ENCODE peak calls at places on chromosomes 11 and 22, in seven cellular contexts. P, M, I, E, H, J and X are unnamed samples.

GRCh38 chr11:64007160-64007628 is 21.0 kb downstream of the OTUB1 start:
- DNase-seq in M (no peak), I (no peak), E (no peak), J (no peak), P (no peak), H (no peak), X (peak; percentile 52)

GRCh38 chr11:126358763-126359160 is 3.3 kb downstream of the ST3GAL4 start:
- DNase-seq in J (peak; percentile 47), H (no peak), I (peak; percentile 40), E (no peak), M (no peak), P (no peak), X (no peak)

GRCh38 chr22:43743131-43743530 is 69.0 kb downstream of the EFCAB6 start:
- DNase-seq in E (no peak), I (no peak), H (no peak), J (no peak), P (no peak), M (no peak), X (peak; percentile 19)

GRCh38 chr11:117734596-117734995 is 62.4 kb downstream of the DSCAML1 start:
- DNase-seq in E (no peak), H (no peak), I (no peak), J (peak; percentile 34), P (no peak), M (no peak), X (peak; percentile 62)

GRCh38 chr11:16612801-16613400 is 125.5 kb upstream of the C11orf58 start:
- DNase-seq in P (no peak), J (no peak), H (no peak), I (no peak), E (no peak), M (no peak), X (peak; percentile 42)

GRCh38 chr22:36330127-36330526 is 57.6 kb downstream of the MYH9 start:
- DNase-seq in E (no peak), P (no peak), M (no peak), J (no peak), I (no peak), H (no peak), X (no peak)

GRCh38 chr11:128341280-128341679 is 246.1 kb downstream of the ETS1 start:
- DNase-seq in P (no peak), J (no peak), H (peak; percentile 89), E (no peak), I (no peak), M (no peak), X (no peak)

GRCh38 chr11:68498313-68498712 is 37.8 kb downstream of the PPP6R3 start:
- DNase-seq in H (no peak), E (no peak), I (no peak), J (no peak), P (no peak), M (no peak), X (no peak)

GRCh38 chr22:42202669-42203068 is 67.8 kb downstream of the TCF20 start:
- DNase-seq in E (no peak), J (no peak), H (peak; percentile 43), I (no peak), M (no peak), P (no peak), X (no peak)

GRCh38 chr11:30852645-30853044 is 266.5 kb upstream of the MPPED2 start:
- DNase-seq in I (no peak), H (no peak), P (no peak), J (no peak), M (no peak), E (no peak), X (no peak)

GRCh38 chr22:36010090-36010489 is 18.5 kb downstream of the RBFOX2 start:
- DNase-seq in I (no peak), E (peak; percentile 68), M (no peak), H (no peak), P (no peak), J (no peak), X (no peak)

GRCh38 chr11:76659672-76660532 is 10.6 kb downstream of the LRRC32 start:
- DNase-seq in J (peak; percentile 60), M (no peak), E (no peak), H (no peak), P (peak; percentile 24), I (peak; percentile 51), X (no peak)

GRCh38 chr11:127074151-127074761 is 73.7 kb upstream of the KIRREL3 start:
- DNase-seq in M (no peak), I (no peak), P (no peak), J (no peak), E (peak; percentile 25), H (no peak), X (peak; percentile 49)

GRCh38 chr11:18720086-18720810 is 5.7 kb downstream of the IGSF22 start:
- DNase-seq in J (no peak), I (no peak), M (no peak), H (no peak), E (no peak), P (no peak), X (no peak)

GRCh38 chr11:104163100-104164027 is 583 bp downstream of the PDGFD start:
- DNase-seq in J (no peak), M (no peak), E (peak; percentile 49), P (peak; percentile 54), I (no peak), H (no peak), X (no peak)

GRCh38 chr11:75350743-75351540 is 519 bp downstream of the ARRB1 start:
- DNase-seq in I (peak; percentile 91), M (no peak), J (peak; percentile 84), E (peak; percentile 73), P (peak; percentile 64), H (peak; percentile 54), X (peak; percentile 62)

GRCh38 chr11:38446336-38446735 is 1848.3 kb upstream of the RAG2 start:
- DNase-seq in H (no peak), J (no peak), I (no peak), E (no peak), M (no peak), P (no peak), X (no peak)

GRCh38 chr11:79437274-79437980 is 3.4 kb downstream of the TENM4 start:
- DNase-seq in E (peak; percentile 54), H (no peak), J (peak; percentile 77), P (peak; percentile 82), M (no peak), I (peak; percentile 86), X (peak; percentile 55)

GRCh38 chr22:22822106-22822505 is 65.5 kb upstream of the IGLL5 start:
- DNase-seq in M (no peak), I (no peak), H (no peak), J (no peak), P (no peak), E (no peak), X (no peak)

GRCh38 chr22:39493759-39494158 is 8.3 kb upstream of the MIEF1 start:
- DNase-seq in E (no peak), I (no peak), J (no peak), H (no peak), M (no peak), P (no peak), X (no peak)
- H3K36me3 ChIP-seq in E (no peaks in the 10 kb centered on the region), I (no peaks in the 10 kb centered on the region), J (no peaks in the 10 kb centered on the region), H (no peaks in the 10 kb centered on the region), M (no peaks in the 10 kb centered on the region), P (no peaks in the 10 kb centered on the region), X (no peaks in the 10 kb centered on the region)

GRCh38 chr11:1515082-1516060 is 28.8 kb upstream of the MOB2 start:
- DNase-seq in I (peak; percentile 88), E (peak; percentile 68), M (peak; percentile 6), P (peak; percentile 87), H (peak; percentile 55), J (peak; percentile 90), X (peak; percentile 73)

GRCh38 chr11:1511937-1512496 is 25.4 kb upstream of the MOB2 start:
- DNase-seq in J (no peak), I (no peak), E (no peak), M (no peak), H (no peak), P (no peak), X (no peak)

GRCh38 chr11:1516273-1517067 is 29.9 kb upstream of the MOB2 start:
- DNase-seq in H (peak; percentile 6), J (no peak), P (no peak), E (no peak), I (no peak), M (no peak), X (no peak)

GRCh38 chr11:1513326-1514296 is 27.0 kb upstream of the MOB2 start:
- DNase-seq in J (no peak), I (no peak), E (no peak), H (no peak), P (no peak), M (no peak), X (no peak)

GRCh38 chr11:1514349-1515061 is 27.9 kb upstream of the MOB2 start:
- DNase-seq in I (peak; percentile 84), M (no peak), P (no peak), E (no peak), J (no peak), H (no peak), X (no peak)
- H3K36me3 ChIP-seq in I (no peaks in the 10 kb centered on the region), M (no peaks in the 10 kb centered on the region), P (no peaks in the 10 kb centered on the region), E (no peaks in the 10 kb centered on the region), J (no peaks in the 10 kb centered on the region), H (no peaks in the 10 kb centered on the region), X (no peaks in the 10 kb centered on the region)

DNA sequence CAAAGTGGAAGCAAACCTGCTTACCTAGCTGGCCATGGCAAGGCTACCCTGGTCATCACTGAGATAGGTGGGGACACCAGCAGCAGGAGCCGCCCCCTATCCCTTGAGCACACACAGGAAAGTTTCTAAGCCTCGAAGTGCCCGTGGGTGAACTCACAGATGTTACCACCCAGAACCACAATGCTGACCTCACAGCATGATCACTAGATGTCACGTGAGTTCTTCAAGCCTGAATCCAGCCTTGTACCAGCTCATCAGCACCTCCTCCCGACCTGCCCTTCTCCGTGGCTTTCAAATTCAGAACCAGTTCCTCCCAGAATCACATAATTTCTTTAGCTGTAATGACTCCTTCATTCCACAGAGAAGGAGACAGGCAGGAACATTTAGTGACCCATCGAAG is 24.7 kb upstream of the TIMP3 start:
- DNase-seq in E (no peak), M (no peak), P (no peak), H (no peak), J (no peak), I (no peak), X (no peak)
- H3K36me3 ChIP-seq in E (no peaks in the 10 kb centered on the region), M (no peaks in the 10 kb centered on the region), P (no peaks in the 10 kb centered on the region), H (no peaks in the 10 kb centered on the region), J (no peaks in the 10 kb centered on the region), I (no peaks in the 10 kb centered on the region), X (no peaks in the 10 kb centered on the region)

GRCh38 chr11:90216611-90217010 is 6.2 kb downstream of the CHORDC1 start:
- DNase-seq in E (no peak), M (no peak), J (no peak), H (no peak), I (no peak), P (no peak), X (no peak)
- H3K36me3 ChIP-seq in E (no peaks in the 10 kb centered on the region), M (peaks cover 39% of the 10 kb centered on the region), J (peaks cover 34% of the 10 kb centered on the region), H (no peaks in the 10 kb centered on the region), I (no peaks in the 10 kb centered on the region), P (no peaks in the 10 kb centered on the region), X (peaks cover 57% of the 10 kb centered on the region)